ENCODE peak calls at places on chromosomes 11 and 22, in five cellular contexts. One of them, this sample, is unnamed. For H3K4me1, the result is how much of the 10 kb centered on the place peaks cover.

GRCh38 chr11:128726464-128727139 is 32.7 kb downstream of the FLI1 start:
- DNase-seq in IMR-90: no peak
- DNase-seq in transverse colon: peak
- DNase-seq in right lobe of liver: peak
- DNase-seq in ovary: no peak
- DNase-seq in this sample: no peak

GRCh38 chr11:131637469-131638175 is 267.2 kb downstream of the NTM start:
- DNase-seq in IMR-90: no peak
- DNase-seq in transverse colon: no peak
- DNase-seq in right lobe of liver: no peak
- DNase-seq in ovary: no peak
- DNase-seq in this sample: no peak

GRCh38 chr11:44737686-44738085 is 10.9 kb downstream of the TSPAN18 start:
- DNase-seq in IMR-90: no peak
- DNase-seq in transverse colon: no peak
- DNase-seq in right lobe of liver: no peak
- DNase-seq in ovary: no peak
- DNase-seq in this sample: no peak

GRCh38 chr22:28989484-28989883 is 72.1 kb downstream of the C22orf31 start:
- DNase-seq in IMR-90: no peak
- DNase-seq in transverse colon: no peak
- DNase-seq in right lobe of liver: no peak
- DNase-seq in ovary: no peak
- DNase-seq in this sample: no peak

GRCh38 chr22:26409705-26410376 is 19.2 kb upstream of the ASPHD2 start:
- DNase-seq in IMR-90: no peak
- DNase-seq in transverse colon: no peak
- DNase-seq in right lobe of liver: no peak
- DNase-seq in ovary: no peak
- DNase-seq in this sample: no peak

GRCh38 chr22:11627798-11628650 is 3900.0 kb upstream of the OR11H1 start:
- DNase-seq in IMR-90: no peak
- DNase-seq in transverse colon: no peak
- DNase-seq in right lobe of liver: peak
- DNase-seq in ovary: no peak
- DNase-seq in this sample: no peak

GRCh38 chr11:420054-420910 is 5.5 kb upstream of the SIGIRR start:
- DNase-seq in IMR-90: no peak
- DNase-seq in transverse colon: peak
- DNase-seq in right lobe of liver: peak
- DNase-seq in ovary: peak
- DNase-seq in this sample: no peak

GRCh38 chr22:40396882-40397281 is 26.5 kb downstream of the SGSM3 start:
- DNase-seq in IMR-90: peak
- DNase-seq in transverse colon: peak
- DNase-seq in right lobe of liver: no peak
- DNase-seq in ovary: no peak
- DNase-seq in this sample: peak

GRCh38 chr22:49701380-49702067 is 126.1 kb downstream of the BRD1 start:
- DNase-seq in IMR-90: no peak
- DNase-seq in transverse colon: no peak
- DNase-seq in right lobe of liver: no peak
- DNase-seq in ovary: no peak
- DNase-seq in this sample: no peak

GRCh38 chr11:74283580-74284180 is 27.8 kb downstream of the P4HA3 start:
- DNase-seq in IMR-90: no peak
- DNase-seq in transverse colon: no peak
- DNase-seq in right lobe of liver: no peak
- DNase-seq in ovary: no peak
- DNase-seq in this sample: no peak

GRCh38 chr11:110158317-110159200 is 65.4 kb downstream of the ZC3H12C start:
- DNase-seq in IMR-90: no peak
- DNase-seq in transverse colon: no peak
- DNase-seq in right lobe of liver: no peak
- DNase-seq in ovary: no peak
- DNase-seq in this sample: no peak

GRCh38 chr11:2825261-2825885 is 60.2 kb downstream of the CDKN1C start:
- DNase-seq in IMR-90: peak
- DNase-seq in transverse colon: peak
- DNase-seq in right lobe of liver: peak
- DNase-seq in ovary: peak
- DNase-seq in this sample: peak

GRCh38 chr22:35337932-35338331 is 38.2 kb downstream of the TOM1 start:
- DNase-seq in IMR-90: no peak
- DNase-seq in transverse colon: no peak
- DNase-seq in right lobe of liver: no peak
- DNase-seq in ovary: no peak
- DNase-seq in this sample: no peak

GRCh38 chr11:43944761-43945311 is 2.4 kb downstream of the C11orf96 start:
- DNase-seq in IMR-90: peak
- DNase-seq in transverse colon: peak
- DNase-seq in right lobe of liver: peak
- DNase-seq in ovary: peak
- DNase-seq in this sample: peak

GRCh38 chr11:116413861-116414260 is 358.9 kb downstream of the BUD13 start:
- DNase-seq in IMR-90: no peak
- DNase-seq in transverse colon: no peak
- DNase-seq in right lobe of liver: no peak
- DNase-seq in ovary: no peak
- DNase-seq in this sample: no peak

DNA sequence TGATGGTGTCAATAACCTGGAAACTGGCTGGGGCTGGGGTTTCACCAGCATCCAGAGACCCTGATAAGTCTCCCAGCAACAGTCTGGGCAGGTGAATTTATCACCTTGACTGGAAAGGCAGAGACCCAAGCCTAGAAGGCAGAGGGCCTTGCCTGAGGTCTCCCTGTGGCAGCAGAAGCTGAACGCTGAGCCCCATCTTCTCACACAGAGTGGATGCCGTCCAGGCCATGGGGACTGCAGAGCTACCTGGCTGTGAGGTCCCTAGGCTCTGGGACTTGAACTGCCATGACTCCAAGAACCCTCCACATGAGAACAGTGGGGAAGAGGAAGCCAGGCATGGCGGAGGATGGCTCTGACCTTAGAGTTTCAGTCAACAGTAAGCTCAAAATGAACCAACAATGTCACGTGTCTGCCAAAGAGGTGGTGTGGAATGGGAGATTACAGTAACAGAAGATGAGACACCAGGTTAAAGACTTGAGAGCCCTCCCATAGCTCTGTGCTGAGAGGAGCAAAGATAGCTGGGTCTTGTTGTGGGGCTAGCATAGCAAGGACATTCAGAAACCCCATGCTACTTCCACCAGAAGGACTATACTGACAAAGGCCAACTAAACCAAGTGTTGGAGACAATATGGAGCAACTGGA is 79.1 kb upstream of the LINC01488 start:
- DNase-seq in IMR-90: no peak
- DNase-seq in transverse colon: no peak
- DNase-seq in right lobe of liver: no peak
- DNase-seq in ovary: no peak
- DNase-seq in this sample: no peak
- H3K4me1 ChIP-seq in IMR-90: under half
- H3K4me1 ChIP-seq in transverse colon: under half
- H3K4me1 ChIP-seq in right lobe of liver: under half
- H3K4me1 ChIP-seq in ovary: under half
- H3K4me1 ChIP-seq in this sample: under half

GRCh38 chr22:44145544-44145943 is 35.2 kb upstream of the PARVG start:
- DNase-seq in IMR-90: no peak
- DNase-seq in transverse colon: no peak
- DNase-seq in right lobe of liver: no peak
- DNase-seq in ovary: no peak
- DNase-seq in this sample: no peak

GRCh38 chr22:44143117-44143495 is 37.6 kb upstream of the PARVG start:
- DNase-seq in IMR-90: peak
- DNase-seq in transverse colon: peak
- DNase-seq in right lobe of liver: no peak
- DNase-seq in ovary: no peak
- DNase-seq in this sample: no peak

GRCh38 chr22:44144046-44144569 is 36.6 kb upstream of the PARVG start:
- DNase-seq in IMR-90: no peak
- DNase-seq in transverse colon: no peak
- DNase-seq in right lobe of liver: no peak
- DNase-seq in ovary: no peak
- DNase-seq in this sample: no peak

GRCh38 chr22:44142421-44143116 is 38.2 kb upstream of the PARVG start:
- DNase-seq in IMR-90: no peak
- DNase-seq in transverse colon: no peak
- DNase-seq in right lobe of liver: no peak
- DNase-seq in ovary: no peak
- DNase-seq in this sample: no peak

GRCh38 chr22:44143596-44143995 is 37.1 kb upstream of the PARVG start:
- DNase-seq in IMR-90: no peak
- DNase-seq in transverse colon: no peak
- DNase-seq in right lobe of liver: no peak
- DNase-seq in ovary: no peak
- DNase-seq in this sample: no peak
- H3K27ac ChIP-seq in IMR-90: no peak
- H3K27ac ChIP-seq in transverse colon: peak
- H3K27ac ChIP-seq in right lobe of liver: no peak
- H3K27ac ChIP-seq in ovary: no peak
- H3K27ac ChIP-seq in this sample: no peak

GRCh38 chr11:83193315-83194283 is at the start of gene ANKRD42:
- DNase-seq in IMR-90: peak
- DNase-seq in transverse colon: peak
- DNase-seq in right lobe of liver: peak
- DNase-seq in ovary: peak
- DNase-seq in this sample: peak

GRCh38 chr11:83195649-83196048 is 2.1 kb downstream of the ANKRD42 start:
- DNase-seq in IMR-90: no peak
- DNase-seq in transverse colon: no peak
- DNase-seq in right lobe of liver: no peak
- DNase-seq in ovary: no peak
- DNase-seq in this sample: no peak

GRCh38 chr11:83195176-83195531 is 1.6 kb downstream of the ANKRD42 start:
- DNase-seq in IMR-90: peak
- DNase-seq in transverse colon: no peak
- DNase-seq in right lobe of liver: no peak
- DNase-seq in ovary: no peak
- DNase-seq in this sample: no peak

GRCh38 chr11:83192846-83193245 is 666 bp upstream of the ANKRD42 start:
- DNase-seq in IMR-90: no peak
- DNase-seq in transverse colon: no peak
- DNase-seq in right lobe of liver: no peak
- DNase-seq in ovary: no peak
- DNase-seq in this sample: no peak

GRCh38 chr11:83194284-83195175 is 1.0 kb downstream of the ANKRD42 start:
- DNase-seq in IMR-90: peak
- DNase-seq in transverse colon: peak
- DNase-seq in right lobe of liver: peak
- DNase-seq in ovary: peak
- DNase-seq in this sample: peak
- TF ChIP-seq POLR2A in IMR-90: peak
- TF ChIP-seq POLR2A in transverse colon: peak
- TF ChIP-seq POLR2A in right lobe of liver: peak
- TF ChIP-seq POLR2A in ovary: peak
- TF ChIP-seq POLR2A in this sample: peak

DNA sequence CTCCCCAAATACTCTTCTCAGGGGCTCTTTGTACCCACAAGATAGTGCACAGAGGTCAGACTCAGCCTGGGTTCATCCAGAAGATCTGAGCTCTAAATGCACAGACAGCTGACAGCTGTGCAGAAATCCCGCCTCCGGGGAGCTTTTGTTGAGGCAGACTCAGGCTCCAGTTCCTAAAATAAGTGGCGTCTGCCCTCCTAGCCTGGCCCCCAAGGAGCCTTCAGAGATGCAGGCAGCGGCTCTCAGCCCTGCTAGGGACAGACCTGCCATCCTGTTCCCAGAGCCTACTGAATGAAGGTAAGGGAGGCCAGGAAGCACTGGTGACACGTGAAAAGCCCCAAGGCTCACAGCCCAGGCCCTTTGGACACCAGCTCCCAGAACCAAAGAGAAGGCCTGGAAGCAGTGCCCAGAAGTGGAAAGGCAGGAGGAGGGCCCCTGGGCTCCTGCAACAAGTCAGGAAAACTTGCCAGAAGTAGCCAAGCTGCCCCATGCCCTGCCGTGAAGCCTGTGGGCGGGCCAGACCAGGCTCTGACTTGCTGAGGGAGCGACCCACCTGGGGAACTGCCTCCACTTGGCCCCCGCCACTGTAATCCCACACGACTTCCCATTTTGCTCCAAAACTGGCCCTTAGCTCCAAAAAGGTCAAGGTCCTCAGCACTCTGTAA is 51.1 kb upstream of the ARFGAP3 start:
- DNase-seq in IMR-90: no peak
- DNase-seq in transverse colon: no peak
- DNase-seq in right lobe of liver: no peak
- DNase-seq in ovary: no peak
- DNase-seq in this sample: no peak
- H3K4me1 ChIP-seq in IMR-90: under half
- H3K4me1 ChIP-seq in transverse colon: under half
- H3K4me1 ChIP-seq in right lobe of liver: under half
- H3K4me1 ChIP-seq in ovary: under half
- H3K4me1 ChIP-seq in this sample: under half